ENCODE peak calls at places on chromosomes 12 and 14, in five cellular contexts. S, B, V, Z and A are unnamed samples.

GRCh38 chr14:102891556-102891955 is 30.9 kb upstream of the AMN start:
- DNase-seq in Z (no peak), V (no peak), B (peak; percentile 40), S (no peak), A (no peak)

GRCh38 chr14:65824285-65824977 is 411.9 kb downstream of the FUT8 start:
- DNase-seq in Z (peak; percentile 51), V (peak; percentile 46), S (no peak), B (peak; percentile 40), A (no peak)

GRCh38 chr14:54366726-54367707 is 29.8 kb upstream of the CDKN3 start:
- DNase-seq in Z (peak; percentile 62), B (peak; percentile 56), S (no peak), V (no peak), A (no peak)

GRCh38 chr12:128583453-128583852 is 240.3 kb downstream of the SLC15A4 start:
- DNase-seq in Z (no peak), B (no peak), S (no peak), V (no peak), A (no peak)

GRCh38 chr12:69779928-69780327 is 41.3 kb downstream of the RAB3IP start:
- DNase-seq in B (peak; percentile 15), Z (no peak), S (no peak), V (no peak), A (no peak)

GRCh38 chr12:24879644-24880043 is 69.3 kb downstream of the BCAT1 start:
- DNase-seq in V (no peak), B (no peak), Z (no peak), S (no peak), A (no peak)

GRCh38 chr14:101757839-101758211 is 3.7 kb upstream of the PPP2R5C start:
- DNase-seq in S (no peak), V (no peak), Z (no peak), B (no peak), A (no peak)

GRCh38 chr14:30527196-30527595 is 31.8 kb upstream of the G2E3 start:
- DNase-seq in V (no peak), B (no peak), Z (no peak), S (no peak), A (no peak)

GRCh38 chr12:10968765-10969456 is 17.8 kb downstream of the TAS2R50 start:
- DNase-seq in V (peak; percentile 50), B (peak; percentile 75), Z (no peak), S (peak; percentile 33), A (no peak)

GRCh38 chr12:121499929-121500793 is 80.7 kb downstream of the KDM2B start:
- DNase-seq in Z (peak; percentile 82), V (peak; percentile 77), S (peak; percentile 74), B (peak; percentile 15), A (no peak)

GRCh38 chr12:101110856-101111255 is 99.2 kb downstream of the SLC5A8 start:
- DNase-seq in V (no peak), Z (no peak), S (no peak), B (no peak), A (no peak)

GRCh38 chr14:38316922-38317321 is 61.0 kb upstream of the CLEC14A start:
- DNase-seq in V (no peak), Z (no peak), S (no peak), B (no peak), A (no peak)

GRCh38 chr14:42806909-42807315 is 1200.2 kb downstream of the LRFN5 start:
- DNase-seq in B (peak; percentile 77), S (no peak), Z (no peak), V (no peak), A (no peak)

GRCh38 chr12:6277982-6278438 is 32.5 kb upstream of the PLEKHG6 start:
- DNase-seq in B (no peak), V (peak; percentile 75), S (peak; percentile 81), Z (no peak), A (no peak)

GRCh38 chr14:89249296-89249565 is 167.8 kb downstream of the FOXN3 start:
- DNase-seq in S (no peak), Z (no peak), V (no peak), B (no peak), A (no peak)

GRCh38 chr12:124279846-124280360 is 15.0 kb upstream of the RFLNA start:
- DNase-seq in Z (no peak), V (no peak), B (no peak), S (no peak), A (no peak)

GRCh38 chr14:40417777-40418401 is 985.7 kb upstream of the FBXO33 start:
- DNase-seq in Z (no peak), S (no peak), B (no peak), V (no peak), A (no peak)

GRCh38 chr12:122989874-122990400 is 9.5 kb downstream of the ARL6IP4 start:
- DNase-seq in B (no peak), S (no peak), V (no peak), Z (no peak), A (no peak)

GRCh38 chr12:55658635-55659391 is 22.1 kb downstream of the OR10P1 start:
- DNase-seq in B (no peak), Z (no peak), V (no peak), S (no peak), A (no peak)

GRCh38 chr12:124419292-124420040 is 124.6 kb downstream of the RFLNA start:
- DNase-seq in V (no peak), S (no peak), B (no peak), Z (no peak), A (no peak)

GRCh38 chr12:121175383-121176119 is 34.4 kb upstream of the P2RX4 start:
- DNase-seq in S (peak; percentile 52), Z (peak; percentile 75), V (no peak), B (no peak), A (no peak)

GRCh38 chr12:62933220-62933870 is 1.6 kb downstream of the PPM1H start:
- DNase-seq in B (no peak), Z (peak; percentile 92), V (peak; percentile 39), S (no peak), A (no peak)

GRCh38 chr12:106120578-106121105 is 18.1 kb downstream of the NUAK1 start:
- DNase-seq in Z (no peak), B (no peak), S (no peak), V (no peak), A (no peak)

GRCh38 chr12:104951759-104952509 is 6.2 kb downstream of the SLC41A2 start:
- DNase-seq in B (peak; percentile 72), V (no peak), S (no peak), Z (no peak), A (no peak)
- H3K27ac ChIP-seq in B (no peak overlapping the region), V (no peak overlapping the region), S (no peak overlapping the region), Z (no peak overlapping the region), A (no peak overlapping the region)

DNA sequence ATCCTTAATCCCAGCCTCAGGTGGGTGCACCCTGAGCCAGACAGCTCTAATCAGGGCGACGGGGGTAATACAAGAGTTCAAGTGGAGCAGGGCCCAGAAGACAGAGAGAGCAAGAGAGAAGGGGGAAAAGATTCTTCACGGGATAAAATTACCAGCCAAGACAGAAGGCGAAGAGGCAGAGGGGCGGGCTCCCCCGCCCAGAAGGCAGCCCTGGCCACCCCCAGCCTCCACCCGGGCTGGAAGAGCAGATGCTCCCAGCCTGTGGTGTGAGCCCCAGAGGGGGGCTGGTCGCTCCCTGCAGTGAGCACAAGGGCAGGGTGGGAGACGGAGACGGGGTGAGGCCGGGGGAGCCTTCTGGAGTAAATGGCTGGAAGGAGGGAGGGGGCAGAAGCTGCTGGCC is 1035.6 kb downstream of the VRK1 start:
- DNase-seq in S (no peak), V (no peak), Z (no peak), B (no peak), A (no peak)
- TF ChIP-seq CTCF in S (no peak), V (no peak), Z (no peak), B (no peak), A (no peak)

GRCh38 chr12:29796823-29797263 is 13.1 kb upstream of the TMTC1 start:
- DNase-seq in V (no peak), Z (no peak), B (peak; percentile 91), S (no peak), A (no peak)
- H3K27ac ChIP-seq in V (no peak overlapping the region), Z (no peak overlapping the region), B (no peak overlapping the region), S (no peak overlapping the region), A (no peak overlapping the region)

DNA sequence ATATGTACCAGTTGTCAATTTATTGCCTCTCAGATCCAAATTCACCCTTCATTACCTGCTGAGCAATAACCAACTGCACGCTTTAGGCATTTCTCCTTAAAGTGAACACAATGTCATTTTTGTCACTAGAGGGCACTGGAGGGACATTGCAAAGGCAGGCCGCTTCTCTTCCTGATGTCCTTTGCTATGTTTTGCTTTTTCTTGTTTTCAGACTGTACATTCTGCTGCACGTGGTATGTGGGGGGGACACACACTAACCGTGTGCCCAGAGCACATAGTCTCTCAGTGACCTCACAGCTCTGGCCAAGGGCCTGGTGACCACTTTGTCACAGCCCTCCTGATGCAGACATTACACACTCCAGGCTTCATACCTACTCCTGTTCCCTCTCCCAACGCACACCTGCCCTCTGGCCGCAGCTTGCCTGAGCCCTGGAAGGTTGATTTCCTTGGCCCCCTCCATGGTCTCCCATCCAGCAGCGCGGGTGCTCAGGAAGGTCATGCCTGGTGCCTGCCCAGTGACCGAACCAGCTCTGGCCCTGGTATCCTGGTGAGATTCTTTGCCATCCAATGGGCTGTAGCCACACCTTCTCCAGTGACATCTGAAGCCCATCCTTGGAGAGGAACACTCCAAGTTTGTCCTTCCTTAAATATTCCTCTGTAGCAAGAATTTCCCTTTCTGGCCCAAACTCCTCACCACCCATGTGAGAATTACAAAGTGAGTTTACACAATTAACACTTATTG is 39.9 kb downstream of the MYO1H start:
- DNase-seq in Z (no peak), V (no peak), B (no peak), S (no peak), A (no peak)
- TF ChIP-seq CTCF in Z (peak; percentile 57), V (no peak), B (peak; percentile 36), S (peak; percentile 47), A (no peak)

DNA sequence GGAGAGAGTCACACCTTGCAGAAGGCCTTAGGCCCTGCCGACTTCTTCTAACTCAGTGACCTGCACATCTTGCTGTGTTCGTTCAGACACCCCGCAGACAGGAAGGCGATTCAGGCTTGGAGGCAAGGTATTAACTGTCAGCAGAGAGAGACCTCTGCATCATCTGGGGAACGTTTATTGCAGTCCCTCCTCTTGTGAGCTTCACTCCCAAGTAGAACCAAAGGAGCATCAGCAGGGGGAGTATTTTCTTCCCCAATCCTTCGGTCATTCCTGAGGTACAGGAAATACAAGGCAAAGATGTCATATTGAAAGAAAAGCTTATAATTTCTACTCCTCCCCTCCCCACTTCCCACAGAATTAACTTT is 217.9 kb downstream of the CRADD start:
- DNase-seq in V (no peak), B (no peak), S (no peak), Z (no peak), A (no peak)
- H3K27ac ChIP-seq in V (peak overlapping the region; percentile 28), B (no peak overlapping the region), S (peak overlapping the region; percentile 21), Z (peak overlapping the region; percentile 79), A (peak overlapping the region; percentile 74)

DNA sequence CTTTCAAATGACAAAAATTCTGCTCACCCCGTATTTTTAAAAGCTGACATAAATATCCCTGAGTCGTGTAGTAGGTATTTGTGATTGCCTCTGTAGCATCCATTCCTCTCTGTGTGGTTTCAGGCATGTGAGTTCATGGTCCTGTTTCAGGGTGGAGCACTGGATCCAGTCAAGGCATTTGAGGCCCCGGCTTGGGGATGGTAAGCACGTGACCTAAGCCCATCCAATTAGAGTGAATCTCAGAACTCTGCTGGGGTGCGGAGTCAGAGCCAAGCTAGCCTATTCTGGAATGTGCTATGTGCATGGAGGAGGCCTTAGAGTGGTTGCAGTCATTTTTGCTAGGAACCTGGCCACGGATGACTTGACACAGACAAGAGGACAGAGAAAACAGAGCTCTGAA is 4.3 kb upstream of the CSRP2 start:
- DNase-seq in V (no peak), Z (no peak), B (peak; percentile 56), S (no peak), A (no peak)
- TF ChIP-seq CTCF in V (no peak), Z (no peak), B (no peak), S (no peak), A (no peak)